ENCODE peak calls at places on chromosomes 1 and 21, in six cellular contexts. One of them, this sample, is unnamed.

GRCh38 chr1:201085902-201086735 is 26.1 kb downstream of the CACNA1S start:
- DNase-seq in IMR-90: peak
- DNase-seq in GM12878: no peak
- DNase-seq in K562: peak
- DNase-seq in A549: peak
- DNase-seq in HepG2: peak
- DNase-seq in this sample: peak

GRCh38 chr1:26754086-26754874 is 33.5 kb upstream of the PIGV start:
- DNase-seq in IMR-90: no peak
- DNase-seq in GM12878: no peak
- DNase-seq in K562: no peak
- DNase-seq in A549: no peak
- DNase-seq in HepG2: no peak
- DNase-seq in this sample: no peak

GRCh38 chr1:159132271-159132881 is 39.0 kb upstream of the CADM3 start:
- DNase-seq in IMR-90: peak
- DNase-seq in GM12878: no peak
- DNase-seq in K562: peak
- DNase-seq in A549: peak
- DNase-seq in HepG2: peak
- DNase-seq in this sample: no peak

GRCh38 chr1:147077081-147077480 is 95.2 kb downstream of the PRKAB2 start:
- DNase-seq in IMR-90: no peak
- DNase-seq in GM12878: no peak
- DNase-seq in K562: no peak
- DNase-seq in A549: no peak
- DNase-seq in HepG2: no peak
- DNase-seq in this sample: no peak

GRCh38 chr21:25934771-25935224 is 200.0 kb downstream of the GABPA start:
- DNase-seq in IMR-90: peak
- DNase-seq in GM12878: no peak
- DNase-seq in K562: no peak
- DNase-seq in A549: peak
- DNase-seq in HepG2: peak
- DNase-seq in this sample: no peak

GRCh38 chr1:53046930-53047329 is 15.1 kb upstream of the PODN start:
- DNase-seq in IMR-90: peak
- DNase-seq in GM12878: no peak
- DNase-seq in K562: no peak
- DNase-seq in A549: no peak
- DNase-seq in HepG2: peak
- DNase-seq in this sample: no peak

GRCh38 chr1:111990878-111991760 is 1.7 kb upstream of the KCND3 start:
- DNase-seq in IMR-90: no peak
- DNase-seq in GM12878: no peak
- DNase-seq in K562: peak
- DNase-seq in A549: peak
- DNase-seq in HepG2: peak
- DNase-seq in this sample: peak

GRCh38 chr1:93716974-93717373 is 35.3 kb upstream of the BCAR3 start:
- DNase-seq in IMR-90: peak
- DNase-seq in GM12878: no peak
- DNase-seq in K562: no peak
- DNase-seq in A549: no peak
- DNase-seq in HepG2: no peak
- DNase-seq in this sample: no peak

GRCh38 chr1:155933591-155934096 is 569 bp downstream of the KHDC4 start:
- DNase-seq in IMR-90: no peak
- DNase-seq in GM12878: no peak
- DNase-seq in K562: peak
- DNase-seq in A549: no peak
- DNase-seq in HepG2: no peak
- DNase-seq in this sample: no peak

GRCh38 chr1:51607676-51608075 is 9.2 kb upstream of the OSBPL9 start:
- DNase-seq in IMR-90: no peak
- DNase-seq in GM12878: no peak
- DNase-seq in K562: no peak
- DNase-seq in A549: no peak
- DNase-seq in HepG2: no peak
- DNase-seq in this sample: no peak

GRCh38 chr1:109239580-109240068 is 9.7 kb upstream of the CELSR2 start:
- DNase-seq in IMR-90: peak
- DNase-seq in GM12878: no peak
- DNase-seq in K562: peak
- DNase-seq in A549: peak
- DNase-seq in HepG2: peak
- DNase-seq in this sample: peak

DNA sequence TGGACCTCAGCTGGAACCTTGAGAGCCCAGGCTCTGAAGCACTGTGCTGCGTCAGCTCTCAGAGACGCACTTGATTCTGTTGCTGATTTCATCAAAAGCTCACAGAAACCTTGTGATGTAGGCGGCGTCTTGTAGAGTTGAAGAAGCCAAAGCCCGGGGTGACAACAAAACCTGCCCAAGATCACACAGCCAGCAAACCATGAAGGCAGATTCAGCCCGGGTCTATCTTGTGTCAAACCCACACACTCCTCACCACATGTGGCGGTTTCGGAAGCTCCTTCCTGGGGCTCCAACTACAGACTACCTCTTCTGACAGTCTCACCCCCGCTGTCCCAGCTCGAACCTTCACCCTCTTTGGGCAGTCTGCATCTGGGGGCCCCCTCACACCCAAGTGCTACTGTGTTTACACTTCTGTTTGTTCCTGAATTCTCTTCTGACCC is 50.4 kb downstream of the TENT5C start:
- DNase-seq in IMR-90: no peak
- DNase-seq in GM12878: peak
- DNase-seq in K562: no peak
- DNase-seq in A549: no peak
- DNase-seq in HepG2: no peak
- DNase-seq in this sample: no peak
- TF ChIP-seq RAD21 in IMR-90: no peak
- TF ChIP-seq RAD21 in GM12878: no peak
- TF ChIP-seq RAD21 in K562: no peak
- TF ChIP-seq RAD21 in A549: no peak
- TF ChIP-seq RAD21 in HepG2: no peak
- TF ChIP-seq RAD21 in this sample: no peak

GRCh38 chr1:178168535-178168934 is 74.6 kb downstream of the RASAL2 start:
- DNase-seq in IMR-90: peak
- DNase-seq in GM12878: no peak
- DNase-seq in K562: no peak
- DNase-seq in A549: no peak
- DNase-seq in HepG2: no peak
- DNase-seq in this sample: no peak
- TF ChIP-seq RAD21 in IMR-90: no peak
- TF ChIP-seq RAD21 in GM12878: no peak
- TF ChIP-seq RAD21 in K562: no peak
- TF ChIP-seq RAD21 in A549: no peak
- TF ChIP-seq RAD21 in HepG2: no peak
- TF ChIP-seq RAD21 in this sample: no peak

GRCh38 chr1:7962011-7962335 is 462 bp downstream of the PARK7 start:
- DNase-seq in IMR-90: no peak
- DNase-seq in GM12878: no peak
- DNase-seq in K562: no peak
- DNase-seq in A549: no peak
- DNase-seq in HepG2: no peak
- DNase-seq in this sample: no peak

GRCh38 chr1:7960165-7960564 is 1.3 kb upstream of the PARK7 start:
- DNase-seq in IMR-90: no peak
- DNase-seq in GM12878: no peak
- DNase-seq in K562: no peak
- DNase-seq in A549: no peak
- DNase-seq in HepG2: no peak
- DNase-seq in this sample: no peak

GRCh38 chr1:7961199-7962010 is at the start of gene PARK7:
- DNase-seq in IMR-90: peak
- DNase-seq in GM12878: peak
- DNase-seq in K562: peak
- DNase-seq in A549: peak
- DNase-seq in HepG2: peak
- DNase-seq in this sample: peak

GRCh38 chr1:7962636-7963377 is 1.3 kb downstream of the PARK7 start:
- DNase-seq in IMR-90: peak
- DNase-seq in GM12878: no peak
- DNase-seq in K562: no peak
- DNase-seq in A549: no peak
- DNase-seq in HepG2: no peak
- DNase-seq in this sample: no peak

DNA sequence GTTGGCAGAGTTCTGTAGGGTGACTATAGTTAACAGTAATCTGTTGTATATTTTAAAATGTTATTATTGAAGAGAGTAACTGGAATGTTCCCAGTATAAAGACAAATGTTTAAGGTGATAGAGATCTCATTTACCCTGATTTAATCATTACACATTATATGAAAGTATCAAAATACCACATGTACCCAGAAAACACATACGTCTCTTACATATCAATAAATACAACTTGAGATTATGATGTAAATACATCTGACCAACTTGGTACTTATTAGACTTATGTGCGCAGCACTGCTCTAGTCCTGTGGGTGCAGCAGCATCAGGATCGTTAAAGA is 678 bp upstream of the PARK7 start:
- DNase-seq in IMR-90: no peak
- DNase-seq in GM12878: no peak
- DNase-seq in K562: no peak
- DNase-seq in A549: no peak
- DNase-seq in HepG2: no peak
- DNase-seq in this sample: no peak
- TF ChIP-seq RAD21 in IMR-90: no peak
- TF ChIP-seq RAD21 in GM12878: no peak
- TF ChIP-seq RAD21 in K562: no peak
- TF ChIP-seq RAD21 in A549: no peak
- TF ChIP-seq RAD21 in HepG2: no peak
- TF ChIP-seq RAD21 in this sample: no peak

GRCh38 chr1:157659576-157660247 is 40.9 kb downstream of the FCRL3 start:
- DNase-seq in IMR-90: no peak
- DNase-seq in GM12878: no peak
- DNase-seq in K562: no peak
- DNase-seq in A549: no peak
- DNase-seq in HepG2: no peak
- DNase-seq in this sample: no peak
- TF ChIP-seq RAD21 in IMR-90: no peak
- TF ChIP-seq RAD21 in GM12878: no peak
- TF ChIP-seq RAD21 in K562: no peak
- TF ChIP-seq RAD21 in A549: no peak
- TF ChIP-seq RAD21 in HepG2: no peak
- TF ChIP-seq RAD21 in this sample: no peak

GRCh38 chr21:45560106-45561021 is 18.1 kb upstream of the SLC19A1 start:
- DNase-seq in IMR-90: no peak
- DNase-seq in GM12878: no peak
- DNase-seq in K562: no peak
- DNase-seq in A549: no peak
- DNase-seq in HepG2: no peak
- DNase-seq in this sample: peak
- TF ChIP-seq RAD21 in IMR-90: no peak
- TF ChIP-seq RAD21 in GM12878: no peak
- TF ChIP-seq RAD21 in K562: no peak
- TF ChIP-seq RAD21 in A549: no peak
- TF ChIP-seq RAD21 in HepG2: no peak
- TF ChIP-seq RAD21 in this sample: no peak

GRCh38 chr21:16124397-16125130 is 394.8 kb downstream of the USP25 start:
- DNase-seq in IMR-90: peak
- DNase-seq in GM12878: no peak
- DNase-seq in K562: no peak
- DNase-seq in A549: no peak
- DNase-seq in HepG2: no peak
- DNase-seq in this sample: no peak
- TF ChIP-seq RAD21 in IMR-90: no peak
- TF ChIP-seq RAD21 in GM12878: no peak
- TF ChIP-seq RAD21 in K562: no peak
- TF ChIP-seq RAD21 in A549: no peak
- TF ChIP-seq RAD21 in HepG2: no peak
- TF ChIP-seq RAD21 in this sample: no peak

DNA sequence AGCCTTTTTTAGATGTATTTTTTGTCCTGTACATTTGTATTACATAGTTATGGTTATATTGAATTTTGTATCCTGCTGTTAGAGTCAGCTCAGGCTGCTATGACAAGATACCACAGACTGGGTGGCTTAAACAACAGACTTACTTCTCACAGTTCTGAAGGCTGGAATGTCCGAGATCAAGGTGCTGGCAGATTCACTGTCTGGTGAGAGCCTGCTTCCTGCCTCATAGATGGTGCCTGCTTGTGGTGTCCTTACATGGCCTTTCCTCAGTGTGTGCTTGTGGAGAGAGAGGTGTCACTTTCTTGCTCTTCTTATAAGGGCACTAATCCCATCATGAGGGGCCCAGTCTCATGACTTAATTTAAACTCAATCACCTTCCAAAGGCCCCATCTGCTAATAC is 23.1 kb upstream of the MYSM1 start:
- DNase-seq in IMR-90: no peak
- DNase-seq in GM12878: no peak
- DNase-seq in K562: no peak
- DNase-seq in A549: no peak
- DNase-seq in HepG2: no peak
- DNase-seq in this sample: no peak
- TF ChIP-seq RAD21 in IMR-90: no peak
- TF ChIP-seq RAD21 in GM12878: no peak
- TF ChIP-seq RAD21 in K562: no peak
- TF ChIP-seq RAD21 in A549: no peak
- TF ChIP-seq RAD21 in HepG2: no peak
- TF ChIP-seq RAD21 in this sample: no peak

DNA sequence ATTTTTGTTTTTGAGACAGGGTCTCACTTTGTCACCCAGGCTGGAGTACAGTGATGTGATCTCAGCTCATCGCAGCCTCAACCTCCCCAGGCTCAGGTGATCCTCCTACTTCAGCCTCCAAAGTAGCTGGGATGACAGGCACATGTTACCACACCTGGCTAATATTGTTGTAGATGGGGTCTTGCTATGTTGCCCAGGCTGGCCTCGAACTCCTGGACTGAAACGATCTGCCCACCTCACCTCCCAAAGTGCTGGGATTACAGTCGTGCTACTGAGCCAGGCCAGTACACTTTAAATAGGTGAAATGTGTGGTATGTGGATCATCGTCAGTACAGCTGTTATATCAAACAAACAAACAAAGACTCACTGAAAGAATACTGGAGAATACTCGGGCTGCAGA is 35.0 kb upstream of the GPR153 start:
- DNase-seq in IMR-90: no peak
- DNase-seq in GM12878: no peak
- DNase-seq in K562: no peak
- DNase-seq in A549: no peak
- DNase-seq in HepG2: no peak
- DNase-seq in this sample: no peak
- TF ChIP-seq RAD21 in IMR-90: no peak
- TF ChIP-seq RAD21 in GM12878: no peak
- TF ChIP-seq RAD21 in K562: no peak
- TF ChIP-seq RAD21 in A549: no peak
- TF ChIP-seq RAD21 in HepG2: no peak
- TF ChIP-seq RAD21 in this sample: no peak

DNA sequence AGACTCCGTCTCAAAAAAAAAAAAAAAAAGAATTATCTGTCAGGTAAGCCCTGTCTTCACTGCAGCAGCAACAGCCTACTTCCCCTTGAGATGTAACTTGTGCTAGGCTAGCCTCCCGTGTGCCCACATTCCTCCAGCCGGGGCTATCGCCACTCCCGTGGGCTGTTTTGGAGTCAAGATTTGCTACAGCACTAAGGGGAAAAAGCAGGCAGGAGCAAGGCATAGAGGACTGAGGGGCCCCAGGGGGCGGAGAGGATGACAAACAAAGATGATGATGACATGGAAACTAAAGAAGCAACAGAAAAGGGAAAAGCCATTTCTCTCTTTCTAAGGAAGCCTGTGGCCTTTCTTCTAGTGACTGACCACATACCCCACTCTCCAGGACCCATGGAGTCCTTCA is 1.9 kb downstream of the TNFAIP8L2 start:
- DNase-seq in IMR-90: no peak
- DNase-seq in GM12878: no peak
- DNase-seq in K562: no peak
- DNase-seq in A549: no peak
- DNase-seq in HepG2: no peak
- DNase-seq in this sample: no peak
- TF ChIP-seq RAD21 in IMR-90: no peak
- TF ChIP-seq RAD21 in GM12878: no peak
- TF ChIP-seq RAD21 in K562: no peak
- TF ChIP-seq RAD21 in A549: no peak
- TF ChIP-seq RAD21 in HepG2: no peak
- TF ChIP-seq RAD21 in this sample: no peak

This sample was measured in H1.